ENCODE peak calls at places on chromosomes 5 and 9, in nine cellular contexts. B is right lobe of liver, A is BE2C, N is pancreas, M is uterus, I is heart left ventricle, F is AG04450, X is ovary, V is psoas muscle. G is an unnamed sample.

GRCh38 chr5:72166070-72166979 is 59.0 kb downstream of the MAP1B start:
- DNase-seq in A (peak; percentile 95), X (peak; percentile 53), B (no peak), M (peak; percentile 37), N (no peak), I (peak; percentile 55), V (no peak), F (no peak), G (peak; percentile 65)

GRCh38 chr5:73454379-73455036 is 5.9 kb upstream of the FOXD1 start:
- DNase-seq in I (no peak), V (no peak), A (peak; percentile 65), F (no peak), X (no peak), B (no peak), M (no peak), N (no peak), G (no peak)

GRCh38 chr9:21801683-21802417 is 586 bp upstream of the MTAP start:
- DNase-seq in F (peak; percentile 50), A (peak; percentile 76), B (peak; percentile 75), I (peak; percentile 81), M (peak; percentile 80), V (peak; percentile 86), X (peak; percentile 86), N (peak; percentile 74), G (peak; percentile 95)

GRCh38 chr5:157184117-157184516 is 3.5 kb downstream of the ITK start:
- DNase-seq in M (no peak), F (no peak), A (no peak), N (no peak), X (no peak), I (no peak), V (no peak), B (no peak), G (no peak)

GRCh38 chr9:135502168-135502872 is 1.8 kb downstream of the MRPS2 start:
- DNase-seq in I (no peak), N (peak; percentile 49), V (no peak), X (peak; percentile 31), B (peak; percentile 44), A (no peak), F (no peak), M (no peak), G (no peak)

GRCh38 chr9:70607329-70607728 is 192.9 kb upstream of the KLF9 start:
- DNase-seq in N (no peak), V (no peak), B (no peak), I (no peak), A (no peak), X (no peak), F (no peak), M (no peak), G (peak; percentile 75)

GRCh38 chr9:110919609-110920008 is 118.7 kb downstream of the LPAR1 start:
- DNase-seq in M (no peak), V (no peak), A (no peak), I (no peak), F (no peak), B (no peak), N (no peak), X (no peak), G (no peak)

GRCh38 chr5:68369436-68370125 is 154.0 kb downstream of the PIK3R1 start:
- DNase-seq in X (no peak), A (no peak), F (no peak), M (no peak), I (no peak), V (no peak), B (no peak), N (no peak), G (no peak)

GRCh38 chr5:90000351-90000750 is 409.2 kb downstream of the CETN3 start:
- DNase-seq in F (no peak), I (no peak), M (no peak), V (no peak), A (peak; percentile 42), X (no peak), N (no peak), B (no peak), G (no peak)

GRCh38 chr5:54460181-54460919 is 4.9 kb downstream of the HSPB3 start:
- DNase-seq in N (no peak), V (peak; percentile 70), A (no peak), M (no peak), F (no peak), B (no peak), I (peak; percentile 59), X (no peak), G (no peak)

GRCh38 chr5:95317085-95317484 is 32.2 kb upstream of the MCTP1 start:
- DNase-seq in I (no peak), M (no peak), X (no peak), N (no peak), B (no peak), A (no peak), V (no peak), F (no peak), G (no peak)

GRCh38 chr5:132008961-132009680 is 2.3 kb downstream of the ACSL6 start:
- DNase-seq in V (peak; percentile 34), I (no peak), B (peak; percentile 29), X (peak; percentile 6), A (no peak), F (no peak), M (peak; percentile 1), N (peak; percentile 49), G (no peak)

GRCh38 chr9:79623799-79624721 is 52.3 kb downstream of the TLE4 start:
- DNase-seq in N (no peak), F (no peak), I (peak; percentile 50), X (no peak), B (peak; percentile 50), M (no peak), A (peak; percentile 19), V (peak; percentile 48), G (no peak)

DNA sequence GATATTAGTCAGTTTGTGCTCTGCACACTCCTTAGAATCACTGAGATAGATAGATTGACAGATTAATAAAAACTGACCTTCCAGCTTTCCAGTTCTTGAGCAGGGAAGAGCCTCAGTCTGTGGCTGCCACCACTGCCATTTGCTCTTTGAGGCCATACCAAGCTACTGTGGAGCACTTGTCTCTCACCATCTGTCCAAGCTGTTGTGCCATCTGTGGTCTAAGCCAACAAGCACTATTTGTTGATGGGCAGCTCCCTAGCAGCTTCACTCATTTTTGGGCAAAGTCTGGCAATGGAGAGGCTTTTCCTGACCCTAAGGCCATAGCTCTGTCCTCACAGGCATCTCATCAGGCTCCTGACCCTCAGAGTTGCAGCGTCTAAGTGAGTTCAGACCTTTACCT is 30.4 kb downstream of the HTR1A start:
- DNase-seq in B (no peak), F (no peak), X (no peak), M (no peak), V (no peak), A (no peak), I (no peak), N (no peak), G (no peak)
- H3K9me3 ChIP-seq in B (no peaks in the 10 kb centered on the region), F (peaks cover 18% of the 10 kb centered on the region), X (no peaks in the 10 kb centered on the region), M (no peaks in the 10 kb centered on the region), V (no peaks in the 10 kb centered on the region), A (no peaks in the 10 kb centered on the region), I (no peaks in the 10 kb centered on the region), N (no peaks in the 10 kb centered on the region), G (no peaks in the 10 kb centered on the region)

GRCh38 chr5:180790020-180790419 is 12.6 kb downstream of the MGAT1 start:
- DNase-seq in V (no peak), A (peak; percentile 32), F (no peak), X (no peak), I (no peak), N (no peak), B (no peak), M (no peak), G (no peak)
- TF ChIP-seq CTCF in V (no peak), A (peak; percentile 27), F (no peak), X (no peak), I (no peak), N (no peak), B (no peak), M (no peak), G (no peak)

GRCh38 chr5:10702911-10703491 is 58.0 kb downstream of the DAP start:
- DNase-seq in B (no peak), I (peak; percentile 45), F (no peak), N (no peak), M (no peak), X (no peak), V (no peak), A (no peak), G (peak; percentile 49)
- H3K9me3 ChIP-seq in B (no peaks in the 10 kb centered on the region), I (no peaks in the 10 kb centered on the region), F (no peaks in the 10 kb centered on the region), N (no peaks in the 10 kb centered on the region), M (no peaks in the 10 kb centered on the region), X (no peaks in the 10 kb centered on the region), V (no peaks in the 10 kb centered on the region), A (no peaks in the 10 kb centered on the region), G (no peaks in the 10 kb centered on the region)

DNA sequence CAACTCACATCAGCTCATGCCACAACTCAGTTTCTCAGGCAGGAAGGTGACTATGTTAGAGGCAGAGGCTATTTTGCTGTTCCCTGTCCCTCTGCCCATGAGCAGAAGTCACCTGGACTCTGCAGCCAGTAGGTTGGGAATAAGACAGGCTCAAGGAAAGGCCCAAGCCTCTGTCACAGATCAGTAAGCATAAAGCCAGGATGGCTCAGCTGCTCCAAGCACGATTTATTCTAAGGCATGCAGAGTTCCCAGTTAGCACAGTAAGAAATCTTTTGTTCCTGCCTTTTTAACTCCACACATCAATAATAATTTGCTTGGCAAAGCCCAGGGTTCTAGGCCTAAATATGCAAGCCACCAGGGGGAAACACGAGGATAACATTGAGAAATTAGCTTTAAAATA is 249.0 kb upstream of the ADRA1B start:
- DNase-seq in M (no peak), B (no peak), V (no peak), N (no peak), A (no peak), F (no peak), X (no peak), I (no peak), G (no peak)
- TF ChIP-seq CTCF in M (no peak), B (no peak), V (no peak), N (no peak), A (no peak), F (peak; percentile 6), X (no peak), I (no peak), G (no peak)

GRCh38 chr9:19294219-19294618 is 63.7 kb downstream of the DENND4C start:
- DNase-seq in I (no peak), V (no peak), X (no peak), M (no peak), A (no peak), N (no peak), B (no peak), F (no peak), G (no peak)
- H3K9me3 ChIP-seq in I (no peaks in the 10 kb centered on the region), V (no peaks in the 10 kb centered on the region), X (no peaks in the 10 kb centered on the region), M (no peaks in the 10 kb centered on the region), A (no peaks in the 10 kb centered on the region), N (no peaks in the 10 kb centered on the region), B (no peaks in the 10 kb centered on the region), F (no peaks in the 10 kb centered on the region), G (no peaks in the 10 kb centered on the region)

GRCh38 chr9:105119166-105119565 is 125.3 kb upstream of the SLC44A1 start:
- DNase-seq in F (no peak), I (no peak), N (no peak), A (no peak), M (no peak), V (no peak), B (no peak), X (no peak), G (no peak)
- TF ChIP-seq CTCF in F (no peak), I (no peak), N (no peak), A (no peak), M (no peak), V (no peak), B (no peak), X (no peak), G (no peak)

DNA sequence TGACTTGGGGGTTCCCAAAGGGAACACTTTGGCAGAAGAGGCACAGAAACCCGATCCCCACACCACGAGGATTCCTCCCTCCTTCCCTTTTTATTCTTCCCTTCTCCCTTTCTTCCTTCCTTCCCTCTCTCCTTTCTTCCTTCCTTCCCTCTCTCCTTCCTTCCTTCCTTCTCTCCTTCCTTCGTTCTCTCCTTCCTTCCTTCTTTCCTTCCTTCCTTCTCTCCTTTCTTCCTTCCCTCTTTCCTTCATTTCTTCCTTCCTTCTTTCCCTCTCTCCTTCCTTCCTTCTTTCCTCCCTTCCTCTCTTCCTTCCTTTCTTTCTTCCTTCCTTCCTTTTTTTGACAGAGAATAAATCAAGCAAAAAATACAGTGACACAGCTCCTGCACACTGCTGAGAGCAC is 168.0 kb upstream of the NFIL3 start:
- DNase-seq in B (no peak), M (no peak), X (no peak), F (no peak), V (no peak), A (no peak), N (no peak), I (no peak), G (no peak)
- H3K9me3 ChIP-seq in B (no peaks in the 10 kb centered on the region), M (no peaks in the 10 kb centered on the region), X (no peaks in the 10 kb centered on the region), F (no peaks in the 10 kb centered on the region), V (no peaks in the 10 kb centered on the region), A (no peaks in the 10 kb centered on the region), N (no peaks in the 10 kb centered on the region), I (no peaks in the 10 kb centered on the region), G (no peaks in the 10 kb centered on the region)

G was measured in prostate gland.